ENCODE peak calls at places on chromosomes 12 and 14, in six cellular contexts. X, A, C, L, K and U are unnamed samples.

GRCh38 chr12:87259405-87259804 is 769.8 kb downstream of the C12orf50 start:
- DNase-seq in X (no peak), A (no peak), C (no peak), L (no peak), K (no peak), U (no peak)

GRCh38 chr12:42588981-42589464 is 523 bp downstream of the PRICKLE1 start:
- DNase-seq in X (peak; percentile 45), A (peak; percentile 35), C (peak; percentile 30), L (no peak), K (no peak), U (no peak)

GRCh38 chr12:5123921-5124320 is 80.2 kb downstream of the KCNA5 start:
- DNase-seq in X (no peak), A (no peak), C (no peak), L (no peak), K (no peak), U (no peak)

GRCh38 chr14:24885410-24885913 is 164.5 kb downstream of the STXBP6 start:
- DNase-seq in X (no peak), A (no peak), C (no peak), L (no peak), K (no peak), U (peak; percentile 76)

GRCh38 chr12:78963439-78964222 is 99.1 kb downstream of the SYT1 start:
- DNase-seq in X (no peak), A (peak; percentile 43), C (no peak), L (no peak), K (no peak), U (no peak)

GRCh38 chr12:68240975-68241374 is 12.4 kb downstream of the IL22 start:
- DNase-seq in X (no peak), A (peak; percentile 52), C (peak; percentile 3), L (peak; percentile 32), K (no peak), U (no peak)

GRCh38 chr12:71662861-71663560 is 637 bp downstream of the ZFC3H1 start:
- DNase-seq in X (peak; percentile 20), A (peak; percentile 73), C (peak; percentile 80), L (peak; percentile 51), K (no peak), U (peak; percentile 37)

GRCh38 chr14:74476107-74476506 is 17.0 kb downstream of the NPC2 start:
- DNase-seq in X (no peak), A (no peak), C (no peak), L (no peak), K (no peak), U (no peak)

GRCh38 chr12:70583251-70583650 is 54.0 kb downstream of the PTPRB start:
- DNase-seq in X (no peak), A (no peak), C (no peak), L (no peak), K (no peak), U (no peak)

GRCh38 chr12:72448805-72449204 is 176.6 kb downstream of the TRHDE start:
- DNase-seq in X (no peak), A (no peak), C (no peak), L (no peak), K (no peak), U (no peak)

GRCh38 chr12:51891843-51892242 is 3.9 kb downstream of the ANKRD33 start:
- DNase-seq in X (no peak), A (peak; percentile 64), C (no peak), L (no peak), K (no peak), U (no peak)

GRCh38 chr12:76666272-76666845 is 97.6 kb upstream of the ZDHHC17 start:
- DNase-seq in X (no peak), A (no peak), C (no peak), L (no peak), K (peak; percentile 35), U (no peak)

GRCh38 chr12:80442426-80443222 is 1.4 kb upstream of the PTPRQ start:
- DNase-seq in X (no peak), A (peak; percentile 89), C (no peak), L (no peak), K (no peak), U (no peak)

GRCh38 chr14:77590845-77591506 is 25.5 kb downstream of the SPTLC2 start:
- DNase-seq in X (no peak), A (no peak), C (no peak), L (no peak), K (no peak), U (no peak)

GRCh38 chr12:91551927-91552326 is 369.3 kb upstream of the DCN start:
- DNase-seq in X (no peak), A (no peak), C (no peak), L (no peak), K (no peak), U (peak; percentile 45)

GRCh38 chr12:54292931-54293241 is 7.9 kb downstream of the NFE2 start:
- DNase-seq in X (no peak), A (no peak), C (no peak), L (no peak), K (no peak), U (no peak)

GRCh38 chr14:34055545-34055944 is 104.7 kb upstream of the EGLN3 start:
- DNase-seq in X (no peak), A (no peak), C (no peak), L (no peak), K (no peak), U (no peak)

GRCh38 chr12:31297572-31298509 is 28.1 kb downstream of the SINHCAF start:
- DNase-seq in X (no peak), A (no peak), C (no peak), L (no peak), K (no peak), U (no peak)

GRCh38 chr14:101817511-101818001 is 56.0 kb downstream of the PPP2R5C start:
- DNase-seq in X (no peak), A (no peak), C (no peak), L (no peak), K (no peak), U (no peak)

GRCh38 chr12:6914246-6914947 is at the start of gene ENO2:
- DNase-seq in X (peak; percentile 56), A (peak; percentile 51), C (peak; percentile 86), L (peak; percentile 70), K (no peak), U (peak; percentile 83)

GRCh38 chr12:71338933-71339332 is 100.7 kb upstream of the LGR5 start:
- DNase-seq in X (no peak), A (no peak), C (no peak), L (no peak), K (no peak), U (no peak)

GRCh38 chr14:23104591-23105347 is at the start of gene CIROP:
- DNase-seq in X (no peak), A (peak; percentile 34), C (no peak), L (no peak), K (no peak), U (no peak)

GRCh38 chr12:45637706-45638105 is 91.8 kb upstream of the ARID2 start:
- DNase-seq in X (no peak), A (peak; percentile 60), C (no peak), L (no peak), K (no peak), U (no peak)

GRCh38 chr12:34402228-34402898 is 380.1 kb downstream of the ALG10 start:
- DNase-seq in X (no peak), A (no peak), C (no peak), L (no peak), K (no peak), U (no peak)

GRCh38 chr12:53508534-53509199 is 1.4 kb upstream of the NPFF start:
- DNase-seq in X (peak; percentile 78), A (peak; percentile 74), C (peak; percentile 73), L (peak; percentile 87), K (peak; percentile 76), U (peak; percentile 77)

GRCh38 chr12:21583587-21583986 is 21.1 kb downstream of the GYS2 start:
- DNase-seq in X (no peak), A (no peak), C (no peak), L (no peak), K (no peak), U (no peak)

GRCh38 chr14:48914921-48915320 is 671.3 kb downstream of the RPS29 start:
- DNase-seq in X (no peak), A (no peak), C (no peak), L (no peak), K (no peak), U (no peak)

GRCh38 chr14:90060965-90061848 is 587 bp upstream of the KCNK13 start:
- DNase-seq in X (no peak), A (no peak), C (no peak), L (no peak), K (no peak), U (no peak)

GRCh38 chr14:30194769-30195168 is 267.1 kb upstream of the PRKD1 start:
- DNase-seq in X (no peak), A (peak; percentile 92), C (no peak), L (no peak), K (no peak), U (no peak)

GRCh38 chr14:72033331-72033730 is 101.1 kb downstream of the RGS6 start:
- DNase-seq in X (no peak), A (no peak), C (no peak), L (no peak), K (no peak), U (no peak)

GRCh38 chr12:68633614-68634558 is 23.2 kb downstream of the RAP1B start:
- DNase-seq in X (no peak), A (no peak), C (no peak), L (no peak), K (no peak), U (no peak)